ENCODE peak calls at places on chromosomes 16 and 17, in seven cellular contexts. U, Q, G, N, H, V and T are unnamed samples.

GRCh38 chr17:32279933-32280716 is 14.5 kb downstream of the RHBDL3 start:
- DNase-seq in U (no peak), Q (no peak), G (no peak), N (no peak), H (no peak), V (no peak), T (no peak)

GRCh38 chr17:45098869-45099616 is 33.3 kb downstream of the PLCD3 start:
- DNase-seq in U (peak), Q (peak), G (peak), N (peak), H (peak), V (peak), T (peak)

GRCh38 chr17:28325221-28325620 is 6.2 kb downstream of the TMEM97 start:
- DNase-seq in U (no peak), Q (no peak), G (no peak), N (no peak), H (no peak), V (no peak), T (no peak)

GRCh38 chr17:31388770-31389672 is 2.5 kb upstream of the RAB11FIP4 start:
- DNase-seq in U (peak), Q (no peak), G (no peak), N (peak), H (peak), V (no peak), T (peak)

GRCh38 chr16:12798846-12799245 is 4.8 kb downstream of the CPPED1 start:
- DNase-seq in U (no peak), Q (no peak), G (no peak), N (no peak), H (no peak), V (no peak), T (no peak)

GRCh38 chr17:53659181-53659580 is 163.5 kb upstream of the KIF2B start:
- DNase-seq in U (no peak), Q (no peak), G (no peak), N (no peak), H (no peak), V (no peak), T (no peak)

GRCh38 chr16:58086381-58087208 is 42.6 kb downstream of the CFAP20 start:
- DNase-seq in U (no peak), Q (no peak), G (no peak), N (peak), H (no peak), V (no peak), T (peak)

GRCh38 chr16:72847187-72848044 is 200.5 kb downstream of the ZFHX3 start:
- DNase-seq in U (no peak), Q (peak), G (peak), N (no peak), H (peak), V (no peak), T (peak)

GRCh38 chr16:89924298-89924924 is 1.3 kb downstream of the TUBB3 start:
- DNase-seq in U (no peak), Q (peak), G (no peak), N (peak), H (no peak), V (no peak), T (no peak)

GRCh38 chr17:50689251-50689650 is 18.5 kb downstream of the ANKRD40 start:
- DNase-seq in U (no peak), Q (peak), G (no peak), N (no peak), H (peak), V (no peak), T (no peak)